ENCODE peak calls at places on chromosomes 4 and X, in eight cellular contexts. B, J, P, U, I, Y, G and M are unnamed samples.

GRCh38 chrX:56800801-56801200 is 71.8 kb downstream of the NBDY start:
- DNase-seq in B (no peak), J (no peak), P (no peak), U (no peak), I (no peak), Y (no peak), G (peak; percentile 5), M (no peak)

GRCh38 chrX:109485470-109486340 is 3.8 kb upstream of the GUCY2F start:
- DNase-seq in B (peak; percentile 75), J (peak; percentile 63), P (peak; percentile 82), U (no peak), I (peak; percentile 72), Y (peak; percentile 60), G (peak; percentile 77), M (peak; percentile 65)

GRCh38 chr4:148030486-148030885 is 298.6 kb downstream of the ARHGAP10 start:
- DNase-seq in B (no peak), J (no peak), P (no peak), U (no peak), I (no peak), Y (no peak), G (no peak), M (no peak)

GRCh38 chrX:131728295-131729145 is 184.6 kb downstream of the OR13H1 start:
- DNase-seq in B (peak; percentile 79), J (peak; percentile 74), P (no peak), U (no peak), I (peak; percentile 80), Y (no peak), G (peak; percentile 88), M (peak; percentile 74)

GRCh38 chr4:120918788-120919187 is 3.7 kb downstream of the PRDM5 start:
- DNase-seq in B (no peak), J (no peak), P (no peak), U (peak; percentile 63), I (no peak), Y (no peak), G (no peak), M (no peak)

GRCh38 chrX:57134702-57135101 is 2.5 kb downstream of the SPIN2A start:
- DNase-seq in B (no peak), J (no peak), P (no peak), U (no peak), I (no peak), Y (no peak), G (no peak), M (no peak)

GRCh38 chrX:119045884-119046283 is 26.9 kb upstream of the CT47C1 start:
- DNase-seq in B (no peak), J (no peak), P (no peak), U (no peak), I (no peak), Y (no peak), G (no peak), M (no peak)

GRCh38 chr4:142097015-142097414 is 460.6 kb downstream of the IL15 start:
- DNase-seq in B (no peak), J (no peak), P (no peak), U (no peak), I (no peak), Y (no peak), G (no peak), M (no peak)

GRCh38 chr4:5044341-5044740 is 6.9 kb upstream of the STK32B start:
- DNase-seq in B (no peak), J (no peak), P (no peak), U (no peak), I (no peak), Y (no peak), G (no peak), M (no peak)

GRCh38 chr4:600166-600565 is 24.1 kb upstream of the TMEM271 start:
- DNase-seq in B (no peak), J (no peak), P (no peak), U (no peak), I (no peak), Y (no peak), G (no peak), M (no peak)

GRCh38 chr4:600850-601515 is 24.4 kb upstream of the PDE6B start:
- DNase-seq in B (no peak), J (no peak), P (no peak), U (no peak), I (no peak), Y (peak; percentile 52), G (no peak), M (no peak)

GRCh38 chr4:602559-602942 is 22.8 kb upstream of the PDE6B start:
- DNase-seq in B (peak; percentile 74), J (no peak), P (peak; percentile 79), U (no peak), I (peak; percentile 69), Y (no peak), G (peak; percentile 61), M (no peak)

GRCh38 chr4:601612-602558 is 23.5 kb upstream of the PDE6B start:
- DNase-seq in B (no peak), J (no peak), P (no peak), U (no peak), I (no peak), Y (peak; percentile 19), G (no peak), M (no peak)

DNA sequence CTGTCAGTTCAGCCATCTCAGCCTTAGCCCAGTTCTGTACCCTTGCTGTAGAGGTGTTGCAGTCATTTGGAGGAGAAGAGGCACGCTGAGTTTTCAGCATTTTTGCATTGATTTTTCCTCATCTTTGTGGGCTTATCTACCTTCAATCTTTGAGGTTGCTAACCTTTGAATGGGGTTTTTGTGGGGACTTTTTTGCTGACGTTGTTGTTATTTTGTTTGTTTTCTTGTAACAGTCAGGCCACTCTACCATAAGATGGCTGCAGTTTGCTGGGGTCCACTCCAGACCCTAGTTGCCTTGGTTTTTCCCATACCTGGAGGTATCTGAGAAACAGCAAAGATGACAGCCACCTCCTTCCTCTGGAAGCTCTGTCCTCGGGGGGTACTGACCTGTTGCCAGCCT is 22.8 kb upstream of the TMEM271 start:
- DNase-seq in B (no peak), J (no peak), P (no peak), U (no peak), I (no peak), Y (no peak), G (no peak), M (no peak)
- TF ChIP-seq CTCF in B (no peak), J (no peak), P (no peak), U (no peak), I (no peak), Y (no peak), G (no peak), M (no peak)

GRCh38 chr4:76655566-76656479 is 220.8 kb downstream of the SHROOM3 start:
- DNase-seq in B (no peak), J (no peak), P (no peak), U (no peak), I (no peak), Y (no peak), G (no peak), M (no peak)

GRCh38 chr4:76657443-76657842 is 222.4 kb downstream of the SHROOM3 start:
- DNase-seq in B (no peak), J (no peak), P (no peak), U (no peak), I (no peak), Y (no peak), G (no peak), M (no peak)

GRCh38 chr4:76654796-76655195 is 219.8 kb downstream of the SHROOM3 start:
- DNase-seq in B (no peak), J (no peak), P (no peak), U (no peak), I (no peak), Y (no peak), G (no peak), M (no peak)

GRCh38 chr4:76658231-76659102 is 223.4 kb downstream of the SHROOM3 start:
- DNase-seq in B (no peak), J (no peak), P (no peak), U (no peak), I (no peak), Y (no peak), G (no peak), M (no peak)

GRCh38 chr4:76659103-76659490 is 224.1 kb downstream of the SHROOM3 start:
- DNase-seq in B (no peak), J (no peak), P (no peak), U (no peak), I (no peak), Y (no peak), G (no peak), M (no peak)
- H3K27ac ChIP-seq in B (no peak overlapping the region), J (no peak overlapping the region), P (peak overlapping the region; percentile 50), U (no peak overlapping the region), I (no peak overlapping the region), Y (peak overlapping the region; percentile 72), G (no peak overlapping the region), M (no peak overlapping the region)

DNA sequence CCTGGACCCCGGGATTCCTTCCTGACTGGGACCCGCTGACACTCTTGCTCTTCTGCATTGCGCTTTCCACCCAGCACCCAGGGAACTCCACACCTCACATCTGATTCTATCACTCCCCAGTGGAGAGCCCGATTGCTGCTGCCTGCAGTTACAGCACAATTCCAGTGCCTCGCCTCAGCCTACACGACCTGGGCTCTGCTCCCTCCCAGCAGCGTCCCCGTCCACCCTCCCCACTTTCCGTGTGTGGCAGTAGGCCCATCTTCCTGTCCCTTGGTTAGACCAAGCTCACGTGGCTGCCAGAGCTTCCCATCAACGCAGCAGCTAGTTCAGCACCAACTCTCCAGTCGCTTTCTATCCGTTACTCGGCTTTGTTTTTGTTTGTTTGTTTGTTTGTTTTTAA is 66.6 kb upstream of the SORBS2 start:
- DNase-seq in B (no peak), J (no peak), P (no peak), U (no peak), I (no peak), Y (no peak), G (no peak), M (no peak)
- H3K4me3 ChIP-seq in B (no peak overlapping the region), J (no peak overlapping the region), P (no peak overlapping the region), U (no peak overlapping the region), I (no peak overlapping the region), Y (no peak overlapping the region), G (no peak overlapping the region), M (no peak overlapping the region)

GRCh38 chrX:111100191-111100590 is 4.2 kb downstream of the PAK3 start:
- DNase-seq in B (no peak), J (no peak), P (peak; percentile 57), U (no peak), I (no peak), Y (no peak), G (peak; percentile 42), M (no peak)
- TF ChIP-seq CTCF in B (peak; percentile 44), J (no peak), P (peak; percentile 46), U (no peak), I (peak; percentile 23), Y (peak; percentile 33), G (peak; percentile 45), M (peak; percentile 50)

DNA sequence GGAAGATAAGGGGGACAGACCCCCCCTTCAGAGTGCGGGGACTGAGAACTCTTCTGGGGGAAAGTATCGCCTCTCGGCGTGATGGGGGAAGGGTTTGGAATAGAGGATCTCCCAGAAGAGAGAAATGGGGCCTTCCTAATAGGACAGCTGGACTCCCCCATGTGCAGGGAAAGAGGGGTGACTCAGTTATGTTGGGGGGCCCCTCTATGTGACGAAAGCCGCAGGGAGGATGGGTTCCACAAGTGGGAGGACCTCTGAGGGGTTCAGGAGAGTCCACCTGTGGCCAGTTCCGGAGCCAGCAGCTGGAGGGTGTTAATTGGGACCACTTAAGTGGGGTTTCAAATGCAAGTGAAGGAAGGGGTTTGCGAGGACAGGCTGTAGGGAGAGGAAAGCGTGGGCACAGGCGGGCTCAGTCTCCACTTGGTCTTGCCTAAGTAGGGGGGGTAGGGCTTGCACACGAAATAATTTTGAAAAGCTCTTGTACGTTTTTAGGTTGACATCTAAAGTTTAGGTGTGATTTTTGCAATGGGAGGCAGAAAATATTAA is 721 bp downstream of the SUV39H1 start:
- DNase-seq in B (no peak), J (no peak), P (no peak), U (no peak), I (no peak), Y (no peak), G (no peak), M (no peak)
- H3K27ac ChIP-seq in B (peak overlapping the region; percentile 91), J (no peak overlapping the region), P (no peak overlapping the region), U (peak overlapping the region; percentile 89), I (peak overlapping the region; percentile 93), Y (peak overlapping the region; percentile 97), G (no peak overlapping the region), M (peak overlapping the region; percentile 40)